ENCODE peak calls at places on chromosomes 4 and X, in six cellular contexts. A is breast epithelium, Q is IMR-90, W is A549, L is GM23338, X is MM.1S. H is an unnamed sample.

GRCh38 chr4:16627999-16628398 is 270.4 kb downstream of the LDB2 start:
- DNase-seq in X (no peak), Q (peak), W (no peak), L (no peak), A (no peak), H (peak)

GRCh38 chrX:154693394-154693793 is 40.0 kb upstream of the CTAG2 start:
- DNase-seq in L (no peak), X (no peak), W (no peak), Q (no peak), A (no peak), H (no peak)

GRCh38 chrX:70044541-70045245 is 5.0 kb downstream of the AWAT2 start:
- DNase-seq in W (no peak), L (no peak), A (no peak), X (no peak), Q (peak), H (no peak)

GRCh38 chr4:100009490-100009889 is 59.4 kb upstream of the H2AZ1 start:
- DNase-seq in W (no peak), A (no peak), L (no peak), X (no peak), Q (no peak), H (no peak)

GRCh38 chr4:70027011-70027410 is 1.2 kb upstream of the HTN3 start:
- DNase-seq in X (no peak), W (no peak), Q (no peak), L (no peak), A (no peak), H (no peak)

GRCh38 chr4:1654216-1654945 is 29.7 kb downstream of the FAM53A start:
- DNase-seq in W (no peak), Q (no peak), X (no peak), L (no peak), A (no peak), H (no peak)

GRCh38 chr4:20193522-20193902 is 58.2 kb upstream of the SLIT2 start:
- DNase-seq in L (no peak), A (no peak), X (no peak), Q (no peak), W (no peak), H (no peak)

GRCh38 chr4:148866666-148867065 is 424.5 kb upstream of the NR3C2 start:
- DNase-seq in X (no peak), A (no peak), W (no peak), Q (no peak), L (no peak), H (no peak)

GRCh38 chr4:185651137-185651677 is 115.9 kb upstream of the PDLIM3 start:
- DNase-seq in Q (no peak), X (no peak), L (peak), A (no peak), W (no peak), H (no peak)

GRCh38 chr4:17561195-17561909 is 15.6 kb upstream of the LAP3 start:
- DNase-seq in A (no peak), L (no peak), Q (peak), W (no peak), X (no peak), H (no peak)

GRCh38 chrX:53433651-53434639 is at the start of gene HSD17B10:
- DNase-seq in W (peak), L (peak), A (peak), Q (peak), X (peak), H (no peak)

GRCh38 chr4:74258949-74259348 is 49.3 kb upstream of the EPGN start:
- DNase-seq in A (no peak), Q (peak), L (no peak), X (no peak), W (no peak), H (no peak)

GRCh38 chr4:160044693-160045092 is 941.8 kb downstream of the RAPGEF2 start:
- DNase-seq in A (no peak), Q (no peak), W (no peak), L (no peak), X (peak), H (no peak)

GRCh38 chr4:28709821-28710330 is 1849.2 kb downstream of the STIM2 start:
- DNase-seq in A (no peak), Q (peak), L (no peak), W (no peak), X (no peak), H (no peak)

GRCh38 chr4:134243742-134244713 is 42.4 kb upstream of the PABPC4L start:
- DNase-seq in L (peak), W (no peak), Q (no peak), X (no peak), A (no peak), H (no peak)

GRCh38 chr4:71456841-71457240 is 118.0 kb downstream of the SLC4A4 start:
- DNase-seq in A (no peak), Q (peak), X (no peak), L (no peak), W (peak), H (peak)

GRCh38 chrX:53441531-53442321 is 7.6 kb upstream of the HSD17B10 start:
- DNase-seq in X (peak), Q (peak), L (peak), A (peak), W (peak), H (no peak)

DNA sequence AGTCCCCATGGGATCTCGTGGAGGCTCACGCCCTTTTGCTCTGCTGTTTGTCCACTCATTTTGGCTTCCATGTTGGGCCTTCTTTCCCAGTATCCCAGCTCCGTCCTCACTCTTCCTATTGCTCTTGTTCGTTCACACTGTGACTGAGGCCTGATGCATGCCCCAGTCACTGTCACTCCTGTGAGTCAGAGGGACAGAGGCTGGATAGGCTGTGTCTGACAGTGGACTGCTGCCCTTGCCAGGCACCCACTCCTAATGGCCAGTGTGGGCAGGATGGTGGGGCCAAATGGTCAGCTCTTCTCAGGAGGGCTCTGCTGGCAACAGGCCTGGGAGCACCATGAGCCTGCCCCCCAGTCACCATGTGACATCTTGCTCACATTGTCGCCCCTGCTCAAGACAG is 40.0 kb downstream of the HADH start:
- DNase-seq in X (no peak), L (no peak), W (no peak), Q (peak), A (no peak), H (no peak)
- H3K27ac ChIP-seq in X (peak), L (no peak), W (no peak), Q (no peak), A (no peak), H (no peak)

GRCh38 chr4:55364691-55365346 is 18.8 kb downstream of the SRD5A3 start:
- DNase-seq in X (no peak), Q (no peak), A (no peak), L (peak), W (no peak), H (no peak)
- H3K27ac ChIP-seq in X (no peak), Q (no peak), A (peak), L (peak), W (no peak), H (no peak)

GRCh38 chr4:38868055-38868965 is 704 bp downstream of the FAM114A1 start:
- DNase-seq in L (peak), W (peak), Q (peak), A (no peak), X (no peak), H (no peak)
- H3K27ac ChIP-seq in L (no peak), W (peak), Q (peak), A (peak), X (no peak), H (peak)

DNA sequence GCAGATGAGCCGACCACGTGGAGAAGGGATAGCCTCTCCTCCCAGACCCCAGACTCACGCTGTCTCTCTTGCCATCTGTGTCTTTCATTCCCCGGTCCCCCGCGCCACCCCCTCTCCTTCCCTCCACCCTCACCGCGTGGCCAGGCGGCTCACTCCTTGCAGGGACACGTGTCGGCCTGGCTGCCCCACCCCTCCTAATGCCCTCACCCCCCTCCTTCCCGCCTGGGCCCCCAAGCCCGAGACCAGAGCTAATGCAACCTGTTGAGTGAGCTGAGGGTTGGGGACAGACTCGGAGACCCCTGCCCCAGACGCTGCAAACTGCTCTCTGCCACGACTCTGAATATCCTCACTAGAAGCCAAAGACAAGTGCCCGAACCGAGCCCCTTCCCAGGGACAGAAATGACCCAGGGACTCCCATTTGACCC is 1.8 kb downstream of the SLC38A5 start:
- DNase-seq in W (no peak), A (no peak), L (peak), Q (no peak), X (peak), H (no peak)
- H3K27ac ChIP-seq in W (no peak), A (no peak), L (no peak), Q (no peak), X (peak), H (no peak)

DNA sequence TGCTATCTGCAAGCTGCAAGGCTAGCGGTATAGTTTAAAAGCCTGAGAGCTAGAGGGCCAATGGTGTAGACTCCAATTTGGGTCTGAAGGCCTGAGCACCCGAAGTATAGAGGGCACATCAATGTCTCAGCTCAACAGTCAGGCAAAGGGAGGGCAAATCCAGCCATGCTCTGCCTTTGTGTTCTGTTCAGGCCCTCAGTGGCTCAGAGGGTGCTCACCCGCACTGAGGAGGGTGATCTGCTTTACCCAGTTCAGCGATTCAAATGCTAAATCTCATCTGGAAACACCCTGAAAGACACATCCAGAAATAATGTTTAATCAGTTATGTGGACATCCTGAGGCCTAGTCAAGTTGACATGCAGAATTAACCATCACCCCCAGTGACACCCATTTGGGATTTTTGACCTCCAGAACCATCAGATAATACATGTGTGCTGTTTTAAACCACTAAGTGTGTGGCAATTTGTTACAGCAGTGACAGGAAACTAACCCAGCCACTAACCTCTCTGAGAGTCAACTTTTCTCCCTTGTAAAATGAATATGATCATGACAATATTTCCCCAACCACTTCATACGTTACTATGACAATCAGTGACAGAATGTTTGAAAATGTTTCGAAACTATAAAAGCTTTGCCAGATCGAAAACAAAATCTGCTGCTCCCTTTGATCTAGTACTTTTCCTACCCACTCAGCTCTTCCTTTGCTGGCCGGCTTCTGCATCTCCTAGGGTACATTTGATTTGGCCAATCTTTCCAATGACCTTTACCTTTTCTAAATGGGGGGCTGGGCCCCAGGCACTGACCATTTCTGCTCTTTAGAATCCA is 8.4 kb upstream of the TBL1X start:
- DNase-seq in Q (no peak), L (no peak), A (no peak), X (peak), W (no peak), H (no peak)
- H3K27ac ChIP-seq in Q (no peak), L (no peak), A (no peak), X (peak), W (peak), H (no peak)

GRCh38 chrX:100944601-100945000 is 15.9 kb upstream of the XKRX start:
- DNase-seq in A (no peak), W (no peak), X (no peak), Q (no peak), L (no peak), H (no peak)
- H3K27ac ChIP-seq in A (no peak), W (no peak), X (no peak), Q (no peak), L (no peak), H (no peak)

GRCh38 chr4:155573126-155573525 is 93.5 kb upstream of the GUCY1A1 start:
- DNase-seq in L (no peak), Q (no peak), A (no peak), W (no peak), X (no peak), H (no peak)

GRCh38 chr4:155570661-155571060 is 96.0 kb upstream of the GUCY1A1 start:
- DNase-seq in Q (no peak), W (no peak), L (no peak), A (no peak), X (no peak), H (no peak)

GRCh38 chr4:155569960-155570515 is 96.6 kb upstream of the GUCY1A1 start:
- DNase-seq in W (no peak), X (no peak), L (no peak), A (no peak), Q (peak), H (no peak)

GRCh38 chr4:155572106-155572703 is 94.4 kb upstream of the GUCY1A1 start:
- DNase-seq in X (peak), Q (peak), A (no peak), W (no peak), L (no peak), H (no peak)

GRCh38 chr4:155571184-155571944 is 95.3 kb upstream of the GUCY1A1 start:
- DNase-seq in Q (no peak), L (no peak), X (no peak), A (no peak), W (no peak), H (no peak)
- H3K27ac ChIP-seq in Q (no peak), L (no peak), X (no peak), A (no peak), W (no peak), H (no peak)

GRCh38 chrX:10759400-10759799 is 139.0 kb upstream of the MID1 start:
- DNase-seq in L (peak), Q (no peak), W (no peak), A (no peak), X (no peak), H (no peak)
- H3K27ac ChIP-seq in L (peak), Q (no peak), W (peak), A (no peak), X (no peak), H (no peak)

H was measured in AG04450.